ENCODE peak calls at places on chromosomes 7 and 10, in five cellular contexts. Y is WTC11, O is K562, H is HepG2, W is GM12878. V is an unnamed sample.

GRCh38 chr7:1058821-1059199 is 14.5 kb downstream of the GPR146 start:
- DNase-seq in H (no peak), O (peak), Y (no peak), W (no peak), V (no peak)

GRCh38 chr7:143494622-143495021 is 16.9 kb downstream of the TAS2R41 start:
- DNase-seq in H (no peak), W (no peak), Y (no peak), O (no peak), V (peak)

GRCh38 chr10:31929260-31929985 is 792 bp upstream of the ARHGAP12 start:
- DNase-seq in O (peak), Y (peak), H (peak), W (no peak), V (peak)

GRCh38 chr10:23439920-23440875 is 1.3 kb downstream of the OTUD1 start:
- DNase-seq in W (no peak), H (no peak), O (peak), Y (peak), V (no peak)

GRCh38 chr10:112775892-112776679 is 174.0 kb upstream of the TCF7L2 start:
- DNase-seq in Y (no peak), O (no peak), W (no peak), H (peak), V (no peak)

GRCh38 chr10:12455774-12456173 is 106.4 kb downstream of the CAMK1D start:
- DNase-seq in Y (no peak), H (no peak), W (no peak), O (no peak), V (no peak)

GRCh38 chr10:30557884-30558283 is 71.7 kb downstream of the LYZL2 start:
- DNase-seq in H (peak), W (no peak), O (peak), Y (no peak), V (peak)

GRCh38 chr7:140402178-140402835 is 1.6 kb upstream of the RAB19 start:
- DNase-seq in Y (no peak), H (no peak), O (no peak), W (no peak), V (no peak)

GRCh38 chr10:16809074-16809718 is 8.0 kb downstream of the RSU1 start:
- DNase-seq in O (peak), Y (peak), W (no peak), H (peak), V (no peak)

GRCh38 chr7:142313528-142313927 is 55.7 kb upstream of the PRSS58 start:
- DNase-seq in W (no peak), O (no peak), H (no peak), Y (no peak), V (no peak)

GRCh38 chr7:608954-609711 is 89.5 kb upstream of the PDGFA start:
- DNase-seq in O (no peak), H (no peak), W (no peak), Y (no peak), V (no peak)

GRCh38 chr7:133109816-133110215 is 27.9 kb upstream of the CHCHD3 start:
- DNase-seq in W (no peak), H (no peak), Y (no peak), O (no peak), V (no peak)

GRCh38 chr10:82922755-82923154 is 1047.8 kb downstream of the NRG3 start:
- DNase-seq in Y (no peak), O (no peak), H (no peak), W (no peak), V (no peak)

GRCh38 chr10:70381491-70382421 is 669 bp downstream of the LRRC20 start:
- DNase-seq in O (peak), H (no peak), W (no peak), Y (peak), V (peak)

GRCh38 chr10:46069771-46070463 is 23.8 kb upstream of the MSMB start:
- DNase-seq in W (no peak), O (no peak), H (no peak), Y (no peak), V (no peak)

GRCh38 chr7:117217636-117218035 is 105.2 kb downstream of the WNT2 start:
- DNase-seq in Y (no peak), W (no peak), H (no peak), O (no peak), V (no peak)

GRCh38 chr10:102769375-102770107 is 25.8 kb downstream of the WBP1L start:
- DNase-seq in O (peak), Y (no peak), H (peak), W (no peak), V (peak)

GRCh38 chr10:92574545-92575377 is 868 bp upstream of the IDE start:
- DNase-seq in O (no peak), W (no peak), Y (no peak), H (no peak), V (peak)

GRCh38 chr7:47574473-47575328 is 7.2 kb downstream of the TNS3 start:
- DNase-seq in Y (no peak), O (no peak), H (peak), W (peak), V (peak)

GRCh38 chr7:24496031-24496430 is 77.2 kb upstream of the PALS2 start:
- DNase-seq in O (no peak), H (no peak), Y (no peak), W (no peak), V (no peak)

GRCh38 chr7:96982586-96982985 is 22.8 kb upstream of the DLX6 start:
- DNase-seq in O (no peak), Y (no peak), W (no peak), H (peak), V (no peak)

GRCh38 chr7:18416988-18417387 is 78.6 kb upstream of the HDAC9 start:
- DNase-seq in W (no peak), Y (no peak), H (no peak), O (no peak), V (no peak)

GRCh38 chr10:115092555-115093285 is 445 bp upstream of the ATRNL1 start:
- DNase-seq in O (no peak), H (no peak), Y (peak), W (no peak), V (no peak)

GRCh38 chr7:81236560-81236959 is 317.7 kb upstream of the SEMA3C start:
- DNase-seq in W (no peak), O (no peak), Y (no peak), H (no peak), V (no peak)

GRCh38 chr10:70978181-70978580 is 89.8 kb upstream of the PCBD1 start:
- DNase-seq in W (no peak), O (no peak), H (no peak), Y (no peak), V (no peak)

GRCh38 chr7:6508950-6509349 is 42.3 kb downstream of the GRID2IP start:
- DNase-seq in H (no peak), O (no peak), Y (no peak), W (no peak), V (no peak)

GRCh38 chr10:22086730-22087364 is 83.3 kb upstream of the DNAJC1 start:
- DNase-seq in O (peak), W (no peak), Y (peak), H (peak), V (peak)

GRCh38 chr10:60908896-60909295 is 35.1 kb downstream of the RHOBTB1 start:
- DNase-seq in W (no peak), Y (no peak), O (no peak), H (peak), V (no peak)

GRCh38 chr7:81632418-81632817 is 137.4 kb downstream of the HGF start:
- DNase-seq in O (no peak), W (no peak), H (no peak), Y (no peak), V (no peak)

GRCh38 chr7:158121441-158122045 is 466.1 kb downstream of the PTPRN2 start:
- DNase-seq in O (no peak), H (no peak), W (no peak), Y (no peak), V (no peak)

GRCh38 chr7:158117341-158118222 is 470.0 kb downstream of the PTPRN2 start:
- DNase-seq in O (no peak), W (no peak), Y (no peak), H (no peak), V (no peak)

GRCh38 chr7:158123214-158123613 is 464.4 kb downstream of the PTPRN2 start:
- DNase-seq in Y (no peak), W (no peak), H (no peak), O (no peak), V (no peak)

GRCh38 chr7:158120751-158121150 is 466.9 kb downstream of the PTPRN2 start:
- DNase-seq in H (no peak), Y (no peak), W (no peak), O (no peak), V (no peak)

DNA sequence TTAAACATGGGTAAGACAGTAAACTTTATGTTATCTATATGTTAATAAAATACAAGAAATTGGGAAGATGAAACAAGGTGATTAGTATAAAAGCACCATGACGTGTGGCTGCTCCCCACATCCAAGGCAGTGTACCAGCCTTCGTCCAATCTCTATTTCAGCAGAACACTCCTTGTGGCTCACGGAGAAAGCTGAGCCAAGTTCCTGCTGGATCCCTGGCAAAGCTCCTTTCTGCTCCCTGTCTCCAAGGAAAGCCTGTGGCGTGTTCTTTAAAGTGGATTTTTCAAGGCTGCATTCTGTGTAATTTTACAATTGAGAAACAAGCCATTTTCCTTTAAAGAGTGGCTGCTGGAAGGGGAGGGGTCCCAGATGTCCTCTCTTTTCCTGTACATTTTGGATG is 467.3 kb downstream of the PTPRN2 start:
- DNase-seq in Y (no peak), H (no peak), O (no peak), W (no peak), V (no peak)
- TF ChIP-seq ESRRA in Y (no peak), H (no peak), O (no peak), W (no peak), V (no peak)

DNA sequence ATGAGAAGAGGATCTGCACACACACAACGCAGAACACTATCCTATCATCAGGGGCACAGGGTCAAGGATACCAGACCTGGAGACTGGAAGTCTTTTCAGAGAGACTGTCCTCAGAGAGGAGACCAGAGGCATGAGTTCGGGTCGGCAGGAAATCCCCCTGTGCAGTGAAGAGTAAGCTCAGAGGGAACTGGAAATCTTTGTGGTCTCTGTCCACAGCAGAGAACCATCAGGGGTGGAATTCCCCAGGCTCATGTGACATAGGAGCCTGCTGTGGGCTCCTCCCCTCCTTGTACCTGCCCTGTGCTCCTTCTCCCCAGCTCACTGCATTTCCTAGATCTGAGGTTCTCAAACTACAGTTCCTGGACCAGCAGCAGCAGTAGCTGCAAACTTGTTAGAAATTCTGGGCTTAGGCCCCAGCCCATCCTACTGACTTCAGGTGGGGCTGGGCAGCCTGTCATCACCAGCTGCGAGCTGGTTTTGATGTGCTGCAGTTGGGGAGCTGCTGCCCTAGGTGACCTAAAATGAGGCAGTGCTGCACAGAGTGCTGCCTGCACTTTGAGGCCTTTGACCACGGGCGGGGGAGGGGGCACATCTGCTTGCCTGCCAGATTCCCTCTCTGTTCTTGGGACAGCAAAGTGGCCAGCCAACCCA is 2.4 kb downstream of the ZMIZ2 start:
- DNase-seq in Y (no peak), O (peak), W (peak), H (no peak), V (no peak)
- TF ChIP-seq ESRRA in Y (no peak), O (no peak), W (no peak), H (no peak), V (no peak)

GRCh38 chr7:151057038-151057736 is 510 bp downstream of the CDK5 start:
- DNase-seq in W (no peak), O (no peak), Y (no peak), H (no peak), V (no peak)
- TF ChIP-seq ESRRA in W (no peak), O (no peak), Y (no peak), H (no peak), V (no peak)

GRCh38 chr7:33418251-33418701 is 288.9 kb downstream of the BBS9 start:
- DNase-seq in O (no peak), W (no peak), H (no peak), Y (peak), V (no peak)
- TF ChIP-seq ESRRA in O (no peak), W (no peak), H (no peak), Y (no peak), V (no peak)

GRCh38 chr10:35822316-35822715 is 180.2 kb upstream of the FZD8 start:
- DNase-seq in Y (peak), H (peak), O (no peak), W (no peak), V (peak)
- TF ChIP-seq ESRRA in Y (no peak), H (no peak), O (no peak), W (no peak), V (no peak)

GRCh38 chr7:101688995-101689907 is 60.2 kb upstream of the MYL10 start:
- DNase-seq in W (no peak), Y (no peak), H (no peak), O (no peak), V (no peak)
- TF ChIP-seq ESRRA in W (no peak), Y (no peak), H (no peak), O (no peak), V (no peak)